ENCODE peak calls at places on chromosomes 12 and 14, in four cellular contexts. N, E, J and R are unnamed samples. For H3K4me1 and H3K9me3, the result is how much of the 10 kb centered on the place peaks cover.

GRCh38 chr14:76546426-76547221 is 170.7 kb downstream of the ESRRB start:
- DNase-seq in N (no peak), E (no peak), J (no peak), R (no peak)

GRCh38 chr12:49910331-49911212 is 6.9 kb upstream of the FAIM2 start:
- DNase-seq in N (no peak), E (no peak), J (no peak), R (no peak)

GRCh38 chr12:128818065-128819022 is 5.4 kb downstream of the SLC15A4 start:
- DNase-seq in N (no peak), E (no peak), J (no peak), R (no peak)

GRCh38 chr12:13454991-13455696 is 258.6 kb downstream of the EMP1 start:
- DNase-seq in N (no peak), E (no peak), J (no peak), R (no peak)

GRCh38 chr12:52044284-52044983 is 6.8 kb upstream of the NR4A1 start:
- DNase-seq in N (no peak), E (peak), J (peak), R (peak)

GRCh38 chr12:79776111-79776510 is 85.3 kb upstream of the PAWR start:
- DNase-seq in N (no peak), E (no peak), J (no peak), R (no peak)

GRCh38 chr12:96297504-96297903 is 102.7 kb downstream of the CDK17 start:
- DNase-seq in N (no peak), E (no peak), J (no peak), R (no peak)

GRCh38 chr12:125246346-125246656 is 181.1 kb downstream of the AACS start:
- DNase-seq in N (no peak), E (no peak), J (no peak), R (no peak)

GRCh38 chr12:104669057-104669770 is 212.5 kb downstream of the CHST11 start:
- DNase-seq in N (no peak), E (peak), J (no peak), R (peak)

GRCh38 chr12:51392556-51393237 is 1.5 kb upstream of the GALNT6 start:
- DNase-seq in N (peak), E (peak), J (no peak), R (no peak)

GRCh38 chr14:85731198-85731597 is 201.3 kb downstream of the FLRT2 start:
- DNase-seq in N (no peak), E (no peak), J (peak), R (no peak)

GRCh38 chr14:75609606-75610476 is 31.4 kb downstream of the FLVCR2 start:
- DNase-seq in N (no peak), E (no peak), J (no peak), R (no peak)

GRCh38 chr12:93622485-93622884 is 50.0 kb downstream of the SOCS2 start:
- DNase-seq in N (no peak), E (no peak), J (no peak), R (no peak)

GRCh38 chr12:28340261-28340660 is 150.0 kb downstream of the CCDC91 start:
- DNase-seq in N (no peak), E (no peak), J (no peak), R (no peak)

GRCh38 chr12:56593909-56594621 is 36.1 kb downstream of the BAZ2A start:
- DNase-seq in N (peak), E (peak), J (peak), R (no peak)

GRCh38 chr14:85250369-85250768 is 279.6 kb upstream of the FLRT2 start:
- DNase-seq in N (no peak), E (no peak), J (no peak), R (no peak)

GRCh38 chr12:18400186-18400585 is 138.9 kb downstream of the PIK3C2G start:
- DNase-seq in N (no peak), E (no peak), J (no peak), R (no peak)

GRCh38 chr12:96397756-96398421 is 2.4 kb downstream of the CDK17 start:
- DNase-seq in N (no peak), E (no peak), J (no peak), R (no peak)

GRCh38 chr12:56297400-56297799 is 2.7 kb downstream of the CS start:
- DNase-seq in N (no peak), E (no peak), J (no peak), R (no peak)

GRCh38 chr12:562634-563033 is 100.6 kb downstream of the NINJ2 start:
- DNase-seq in N (no peak), E (no peak), J (no peak), R (no peak)

GRCh38 chr12:50765325-50765911 is 1.5 kb downstream of the ATF1 start:
- DNase-seq in N (peak), E (peak), J (no peak), R (no peak)

GRCh38 chr14:22850944-22851790 is 14.8 kb downstream of the MMP14 start:
- DNase-seq in N (peak), E (peak), J (peak), R (peak)
- H3K4me1 ChIP-seq in N (under half), E (half or more), J (half or more), R (under half)

GRCh38 chr12:117100251-117100650 is 1.0 kb upstream of the TESC start:
- DNase-seq in N (no peak), E (no peak), J (no peak), R (no peak)
- TF ChIP-seq CTCF in N (no peak), E (peak), J (no peak), R (no peak)

DNA sequence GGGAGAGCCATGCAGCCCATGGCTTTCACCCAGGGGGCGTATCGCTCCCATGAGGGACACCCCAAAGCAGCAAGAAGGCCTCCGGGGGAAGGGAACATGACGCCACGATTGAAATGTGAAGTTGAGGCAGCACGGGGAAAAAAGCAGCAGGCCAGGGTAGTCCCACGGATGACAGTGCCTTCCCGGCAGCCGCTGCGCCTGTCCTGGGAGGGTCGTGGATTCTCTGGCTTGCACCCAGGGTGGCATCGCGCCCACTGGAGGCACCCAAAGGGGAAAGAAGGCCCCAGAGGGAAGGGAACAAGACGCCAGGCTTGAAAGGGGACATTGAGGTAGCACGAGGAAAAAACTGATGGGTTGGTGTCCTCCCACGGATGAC is 161.6 kb upstream of the ALG10B start:
- DNase-seq in N (no peak), E (no peak), J (no peak), R (no peak)
- H3K9me3 ChIP-seq in N (under half), E (under half), J (under half), R (under half)

DNA sequence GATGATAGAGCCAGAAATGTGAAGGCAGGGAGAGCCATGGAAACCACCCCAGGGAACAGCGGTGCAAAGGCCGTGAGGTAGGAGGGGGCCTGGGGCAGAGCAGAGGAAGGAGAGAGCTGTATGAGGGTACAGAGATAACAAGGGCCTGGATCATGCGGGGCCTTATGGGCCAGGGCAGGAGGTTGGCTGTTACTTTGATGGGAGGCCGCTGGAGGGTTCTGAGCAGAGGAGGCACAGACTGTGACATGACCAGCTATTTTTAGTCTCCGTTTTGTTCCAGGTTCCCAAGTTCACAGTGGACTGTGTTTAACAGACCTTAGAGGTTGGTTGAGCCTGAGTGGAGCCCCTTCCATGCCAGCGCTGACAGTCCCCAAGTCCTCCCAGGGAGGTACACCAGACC is 118.6 kb downstream of the GCH1 start:
- DNase-seq in N (no peak), E (no peak), J (no peak), R (no peak)
- H3K4me1 ChIP-seq in N (under half), E (under half), J (under half), R (under half)

GRCh38 chr14:47102472-47102871 is 450.9 kb upstream of the RPL10L start:
- DNase-seq in N (no peak), E (no peak), J (no peak), R (no peak)

DNA sequence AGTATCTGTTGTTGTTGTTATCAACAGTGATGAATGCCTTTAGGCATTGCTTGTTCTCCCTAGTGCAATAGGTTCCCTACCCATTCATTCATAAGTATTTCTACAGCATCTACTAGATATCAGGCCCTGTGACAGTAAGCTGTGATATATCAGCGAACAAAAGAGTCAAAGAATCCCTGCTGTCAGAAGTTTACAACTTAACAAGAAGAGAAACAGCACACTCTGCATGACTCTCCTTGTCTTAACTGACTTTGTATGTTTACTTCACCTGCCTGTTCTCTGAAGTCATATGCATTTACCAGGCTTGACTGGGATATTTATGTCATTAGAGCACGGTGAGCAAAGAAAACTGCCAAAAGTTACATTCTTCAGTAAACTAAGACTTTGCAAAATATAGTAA is 452.2 kb upstream of the RPL10L start:
- DNase-seq in N (no peak), E (no peak), J (no peak), R (no peak)
- TF ChIP-seq CTCF in N (no peak), E (no peak), J (no peak), R (no peak)